ENCODE peak calls at places on chromosomes 4 and X, in five cellular contexts. H is mucosa of descending colon; G is activated gamma-delta T cell treated with Interleukin-2 at 50 U/mL for 16 hours; E is kidney; W is stimulated activated CD4-positive, alpha-beta T cell treated with anti-CD3 and anti-CD28 coated beads, Interleukin-1b, Interleukin-23, amount 100 ng/mL, for 4 hours. I is an unnamed sample.

GRCh38 chr4:29549308-29549707 is 1170.9 kb upstream of the PCDH7 start:
- DNase-seq in H (no peak), W (no peak), E (no peak), G (no peak), I (no peak)

GRCh38 chr4:187782425-187782824 is 213.1 kb upstream of the ZFP42 start:
- DNase-seq in G (no peak), H (no peak), W (no peak), E (no peak), I (no peak)

GRCh38 chr4:173403051-173403450 is 4.1 kb upstream of the SCRG1 start:
- DNase-seq in W (no peak), G (no peak), E (no peak), H (no peak), I (no peak)

GRCh38 chrX:47723689-47724088 is 64.7 kb upstream of the UXT start:
- DNase-seq in G (no peak), H (peak; percentile 26), W (no peak), E (no peak), I (no peak)

GRCh38 chr4:22031423-22031822 is 82.9 kb upstream of the KCNIP4 start:
- DNase-seq in G (no peak), E (no peak), H (no peak), W (no peak), I (no peak)

GRCh38 chr4:62670509-62670908 is 1470.4 kb downstream of the ADGRL3 start:
- DNase-seq in H (no peak), W (no peak), G (no peak), E (no peak), I (no peak)

GRCh38 chrX:34656842-34657780 is at the start of gene TMEM47:
- DNase-seq in W (no peak), G (no peak), E (peak; percentile 93), H (peak; percentile 79), I (peak; percentile 68)

GRCh38 chr4:156915216-156915615 is 56.4 kb downstream of the PDGFC start:
- DNase-seq in E (no peak), W (no peak), H (no peak), G (no peak), I (no peak)

GRCh38 chr4:77009511-77010120 is 60.1 kb downstream of the SEPTIN11 start:
- DNase-seq in E (no peak), W (no peak), G (no peak), H (no peak), I (no peak)

GRCh38 chrX:153763989-153764755 is at the start of gene PLXNB3:
- DNase-seq in E (peak; percentile 90), W (peak; percentile 70), G (peak; percentile 78), H (peak; percentile 85), I (peak; percentile 77)

GRCh38 chr4:143381171-143382118 is 44.8 kb downstream of the GAB1 start:
- DNase-seq in W (no peak), G (no peak), H (peak; percentile 76), E (peak; percentile 84), I (no peak)

GRCh38 chr4:164753873-164754488 is at the start of gene SMIM31:
- DNase-seq in G (no peak), H (no peak), W (no peak), E (no peak), I (no peak)

GRCh38 chrX:56343664-56344063 is 111.5 kb downstream of the KLF8 start:
- DNase-seq in E (no peak), W (no peak), H (no peak), G (no peak), I (no peak)

GRCh38 chr4:87505862-87506261 is 23.3 kb downstream of the SPARCL1 start:
- DNase-seq in H (no peak), W (no peak), G (no peak), E (no peak), I (no peak)

GRCh38 chrX:151180400-151180799 is 4.0 kb downstream of the GPR50 start:
- DNase-seq in W (no peak), G (no peak), E (no peak), H (no peak), I (no peak)